ENCODE peak calls at places on chromosomes 13 and 19, in seven cellular contexts. M is lower lobe of right lung, I is tibial artery, X is Panc1, H is GM23248, P is tibial nerve, S is MM.1S. D is an unnamed sample. For H3K4me1 and H3K9me3, the result is how much of the 10 kb centered on the place peaks cover.

GRCh38 chr19:6021878-6022569 is 44.1 kb upstream of the RANBP3 start:
- DNase-seq in M (peak), X (peak), I (peak), P (peak), H (peak), S (peak), D (peak)

GRCh38 chr13:31913459-31913858 is 118.1 kb upstream of the FRY start:
- DNase-seq in M (no peak), H (peak), I (no peak), S (no peak), P (no peak), X (no peak), D (no peak)

GRCh38 chr13:45040626-45041025 is 51.3 kb downstream of the GPALPP1 start:
- DNase-seq in H (peak), S (no peak), P (no peak), X (no peak), M (no peak), I (no peak), D (no peak)

GRCh38 chr19:13043285-13043684 is 48.0 kb downstream of the NFIX start:
- DNase-seq in I (no peak), P (no peak), X (no peak), H (no peak), S (no peak), M (no peak), D (no peak)

GRCh38 chr13:50866817-50867640 is 23.5 kb upstream of the DLEU7 start:
- DNase-seq in I (no peak), X (no peak), P (no peak), H (no peak), S (no peak), M (no peak), D (no peak)

GRCh38 chr19:615619-616018 is 17.7 kb downstream of the POLRMT start:
- DNase-seq in H (no peak), S (no peak), X (no peak), P (no peak), M (no peak), I (no peak), D (no peak)

GRCh38 chr13:108974686-108975085 is 345.3 kb downstream of the MYO16 start:
- DNase-seq in S (no peak), M (no peak), H (peak), I (no peak), P (no peak), X (no peak), D (no peak)

GRCh38 chr19:10995926-10996600 is 35.2 kb downstream of the SMARCA4 start:
- DNase-seq in H (no peak), M (no peak), X (no peak), I (no peak), S (no peak), P (no peak), D (no peak)

GRCh38 chr13:36543671-36544070 is 111.4 kb downstream of the CCNA1 start:
- DNase-seq in H (no peak), M (no peak), I (no peak), X (no peak), P (no peak), S (no peak), D (no peak)

GRCh38 chr13:21852043-21852442 is 181.2 kb downstream of the FGF9 start:
- DNase-seq in H (peak), M (no peak), I (no peak), S (no peak), P (no peak), X (no peak), D (no peak)

GRCh38 chr13:45773236-45773635 is 71.1 kb downstream of the CBY2 start:
- DNase-seq in X (no peak), S (no peak), H (peak), M (no peak), P (no peak), I (no peak), D (no peak)

GRCh38 chr19:6412111-6412999 is 12.3 kb downstream of the KHSRP start:
- DNase-seq in H (peak), P (no peak), M (no peak), S (peak), X (no peak), I (no peak), D (no peak)

GRCh38 chr13:55583953-55584593 is 1556.6 kb upstream of the PRR20A start:
- DNase-seq in S (no peak), I (no peak), H (no peak), M (no peak), P (no peak), X (no peak), D (no peak)

GRCh38 chr13:50521750-50522149 is 321.7 kb downstream of the DLEU7 start:
- DNase-seq in P (no peak), X (no peak), S (no peak), I (no peak), M (no peak), H (peak), D (no peak)

GRCh38 chr13:44605275-44605674 is 29.1 kb upstream of the TSC22D1 start:
- DNase-seq in M (no peak), I (no peak), S (no peak), P (no peak), H (peak), X (no peak), D (no peak)

GRCh38 chr13:112978561-112979405 is 9.8 kb downstream of the MCF2L start:
- DNase-seq in I (no peak), P (no peak), S (no peak), M (no peak), H (no peak), X (no peak), D (no peak)

GRCh38 chr13:41709511-41709910 is 251.4 kb downstream of the VWA8 start:
- DNase-seq in X (no peak), I (no peak), P (no peak), H (peak), S (no peak), M (no peak), D (no peak)

GRCh38 chr13:49400755-49401659 is 42.9 kb downstream of the CAB39L start:
- DNase-seq in I (peak), X (no peak), P (no peak), H (peak), S (no peak), M (no peak), D (peak)

GRCh38 chr13:108325863-108326262 is 56.3 kb downstream of the TNFSF13B start:
- DNase-seq in X (no peak), M (no peak), P (no peak), H (no peak), I (no peak), S (no peak), D (no peak)

GRCh38 chr19:51439021-51439465 is 19.2 kb downstream of the SIGLEC8 start:
- DNase-seq in P (no peak), H (peak), S (no peak), X (no peak), M (no peak), I (no peak), D (no peak)

GRCh38 chr13:93753639-93754038 is 527.0 kb downstream of the GPC6 start:
- DNase-seq in S (no peak), H (no peak), M (no peak), P (no peak), I (no peak), X (no peak), D (no peak)

GRCh38 chr13:52845334-52845761 is 3.1 kb downstream of the PCDH8 start:
- DNase-seq in P (no peak), I (no peak), M (no peak), X (no peak), S (no peak), H (no peak), D (no peak)

GRCh38 chr13:112073245-112074138 is 6.5 kb downstream of the SOX1 start:
- DNase-seq in P (no peak), X (no peak), M (no peak), H (no peak), I (no peak), S (no peak), D (no peak)

GRCh38 chr13:87498681-87499080 is 172.5 kb upstream of the SLITRK5 start:
- DNase-seq in I (no peak), P (no peak), H (peak), X (no peak), M (no peak), S (no peak), D (no peak)

GRCh38 chr13:35617420-35617819 is 140.9 kb upstream of the MAB21L1 start:
- DNase-seq in H (no peak), P (no peak), X (no peak), I (no peak), S (no peak), M (no peak), D (no peak)

GRCh38 chr13:45781553-45782326 is 69.8 kb downstream of the SIAH3 start:
- DNase-seq in P (no peak), I (no peak), M (no peak), S (no peak), X (no peak), H (peak), D (no peak)

GRCh38 chr19:21590868-21591267 is 85.5 kb downstream of the ZNF429 start:
- DNase-seq in H (no peak), M (no peak), I (no peak), P (no peak), S (no peak), X (no peak), D (no peak)

GRCh38 chr19:4519172-4519496 is 848 bp upstream of the PLIN4 start:
- DNase-seq in H (no peak), S (no peak), X (no peak), P (no peak), I (no peak), M (no peak), D (no peak)

GRCh38 chr19:12772323-12772722 is 3.0 kb downstream of the HOOK2 start:
- DNase-seq in S (no peak), H (no peak), P (no peak), X (no peak), I (no peak), M (no peak), D (no peak)

GRCh38 chr19:30228113-30228725 is 144.0 kb upstream of the ZNF536 start:
- DNase-seq in I (no peak), S (no peak), P (no peak), X (no peak), M (no peak), H (peak), D (no peak)

GRCh38 chr13:112434937-112435523 is 58.9 kb downstream of the SPACA7 start:
- DNase-seq in S (no peak), X (no peak), M (no peak), P (no peak), H (no peak), I (no peak), D (no peak)

GRCh38 chr19:18794029-18794313 is 2.9 kb upstream of the COMP start:
- DNase-seq in M (no peak), H (no peak), X (no peak), P (no peak), I (no peak), S (no peak), D (no peak)

GRCh38 chr13:113881614-113882265 is 17.9 kb upstream of the GAS6 start:
- DNase-seq in I (no peak), H (no peak), M (no peak), P (no peak), X (no peak), S (peak), D (no peak)

GRCh38 chr13:107121793-107122192 is 553.9 kb upstream of the ARGLU1 start:
- DNase-seq in X (no peak), P (no peak), M (no peak), H (no peak), I (no peak), S (no peak), D (no peak)

GRCh38 chr13:28099396-28100148 is 804 bp downstream of the FLT3 start:
- DNase-seq in H (no peak), M (no peak), P (no peak), I (no peak), S (no peak), X (no peak), D (no peak)

GRCh38 chr13:106503272-106503671 is 32.2 kb downstream of the EFNB2 start:
- DNase-seq in I (no peak), P (no peak), X (no peak), H (no peak), S (no peak), M (no peak), D (no peak)

GRCh38 chr19:37936886-37937285 is 29.9 kb downstream of the SIPA1L3 start:
- DNase-seq in H (no peak), X (no peak), S (no peak), M (no peak), P (no peak), I (no peak), D (no peak)

DNA sequence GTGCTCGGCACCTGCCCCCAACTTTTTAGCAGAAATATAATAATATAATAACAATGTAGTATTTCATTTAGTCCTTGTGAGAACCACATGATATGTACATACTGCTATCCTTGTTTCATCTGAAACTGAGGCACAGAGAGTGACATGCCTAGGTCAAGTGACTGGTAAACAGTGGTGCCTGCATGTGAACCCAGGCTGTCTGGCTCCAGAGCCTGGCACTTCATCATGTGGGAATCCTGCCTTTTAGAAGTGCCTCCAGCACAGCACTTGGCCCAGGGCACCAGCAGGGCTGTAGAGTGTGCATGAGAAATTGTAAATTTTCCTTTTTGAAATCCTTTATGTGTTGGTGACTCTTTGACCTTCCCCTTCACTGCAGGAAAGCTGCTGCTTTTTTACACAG is 27.4 kb downstream of the PRAM1 start:
- DNase-seq in S (no peak), P (no peak), H (no peak), M (no peak), I (no peak), X (no peak), D (no peak)
- H3K4me1 ChIP-seq in S (under half), P (under half), H (under half), M (under half), I (under half), X (under half), D (under half)

GRCh38 chr13:74158028-74158427 is 23.8 kb upstream of the KLF12 start:
- DNase-seq in P (no peak), X (no peak), I (no peak), S (no peak), H (no peak), M (no peak), D (no peak)
- H3K27ac ChIP-seq in P (no peak), X (no peak), I (no peak), S (no peak), H (no peak), M (no peak), D (no peak)

DNA sequence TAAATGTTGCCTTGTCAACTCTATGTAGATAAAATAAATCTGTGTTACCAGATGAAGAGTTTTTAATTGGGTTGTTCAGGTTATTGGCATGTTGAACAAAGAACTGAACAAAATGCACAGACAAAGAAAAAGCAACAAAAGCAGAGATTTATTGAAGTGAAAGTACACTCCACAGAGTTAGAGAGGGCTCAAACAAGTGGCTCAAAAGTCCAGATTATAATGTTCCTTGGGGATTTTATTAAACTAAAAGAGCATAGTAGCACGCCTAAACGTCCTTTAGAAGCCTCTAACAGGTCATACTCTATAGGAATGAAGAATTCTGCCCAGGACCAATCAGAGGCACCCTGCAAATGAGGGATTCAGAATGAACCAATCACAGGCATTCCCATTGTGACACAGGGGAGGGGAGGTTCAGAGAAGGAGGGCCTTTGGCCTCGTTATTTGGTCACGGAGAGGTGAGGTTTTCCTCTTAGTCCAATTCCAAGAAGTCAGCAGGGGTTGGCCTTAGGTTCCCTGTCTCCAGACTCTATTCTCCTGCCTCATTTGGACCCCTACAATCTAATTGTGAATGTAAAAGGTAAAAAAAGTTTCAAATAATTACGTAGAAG is 12.8 kb downstream of the PSMC4 start:
- DNase-seq in I (no peak), H (no peak), P (no peak), X (no peak), S (no peak), M (no peak), D (no peak)
- H3K9me3 ChIP-seq in I (under half), H (under half), P (half or more), X (half or more), S (under half), M (under half), D (under half)

DNA sequence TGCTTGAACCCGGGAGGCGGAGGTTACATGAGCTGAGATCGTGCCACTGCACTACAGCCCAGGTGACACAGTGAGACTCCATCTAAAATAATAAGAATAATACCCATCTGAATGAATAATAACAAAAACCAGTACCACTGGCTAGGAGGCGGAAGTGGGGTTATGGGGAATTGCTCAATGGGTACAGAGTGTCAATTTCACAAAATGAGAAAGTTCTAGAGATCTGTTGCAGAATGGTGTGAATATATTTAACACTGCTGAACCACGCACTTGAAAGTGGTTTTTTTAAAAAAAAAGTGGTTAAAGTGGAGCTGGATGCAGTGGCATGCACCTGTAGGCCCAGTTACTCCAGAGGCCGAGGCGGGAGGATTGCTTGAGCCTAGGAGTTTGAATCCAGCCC is 18.5 kb downstream of the KLF2 start:
- DNase-seq in M (no peak), P (no peak), I (no peak), X (no peak), H (no peak), S (no peak), D (no peak)
- H3K4me1 ChIP-seq in M (half or more), P (under half), I (under half), X (under half), H (under half), S (under half), D (under half)

DNA sequence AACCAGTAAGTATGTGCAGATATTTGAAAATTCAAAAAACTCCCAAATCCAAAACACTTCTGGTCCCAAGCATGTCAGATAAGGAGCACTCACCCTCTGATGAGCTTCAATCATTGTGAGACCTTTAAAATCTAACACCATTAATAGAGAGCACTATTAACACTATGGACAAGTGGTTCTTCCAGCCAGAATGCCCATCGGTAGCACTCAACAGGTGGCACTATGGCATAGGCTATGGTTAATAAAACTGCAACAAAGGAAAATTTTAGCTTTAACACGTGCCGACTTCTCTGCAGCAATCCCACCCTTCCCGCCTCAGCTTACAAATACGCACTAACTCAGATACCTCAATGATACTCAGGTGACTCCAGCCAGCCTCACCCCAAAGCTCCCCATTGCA is 62.3 kb downstream of the COL4A2 start:
- DNase-seq in X (no peak), S (no peak), M (no peak), P (no peak), H (no peak), I (no peak), D (no peak)
- H3K27ac ChIP-seq in X (no peak), S (no peak), M (no peak), P (no peak), H (no peak), I (peak), D (peak)

GRCh38 chr13:40442826-40443225 is 223.6 kb downstream of the FOXO1 start:
- DNase-seq in H (no peak), X (no peak), S (no peak), I (no peak), P (no peak), M (no peak), D (no peak)

GRCh38 chr13:40446365-40446764 is 220.1 kb downstream of the FOXO1 start:
- DNase-seq in P (no peak), I (no peak), H (no peak), M (no peak), X (no peak), S (no peak), D (no peak)

GRCh38 chr13:40444241-40444640 is 222.2 kb downstream of the FOXO1 start:
- DNase-seq in X (no peak), M (no peak), S (no peak), H (no peak), P (no peak), I (no peak), D (no peak)

GRCh38 chr13:40447857-40448256 is 218.6 kb downstream of the FOXO1 start:
- DNase-seq in H (no peak), X (no peak), I (no peak), P (no peak), M (no peak), S (no peak), D (no peak)

GRCh38 chr13:40445557-40445990 is 220.9 kb downstream of the FOXO1 start:
- DNase-seq in H (no peak), P (no peak), I (peak), M (peak), X (no peak), S (no peak), D (no peak)
- H3K9me3 ChIP-seq in H (under half), P (under half), I (under half), M (under half), X (under half), S (under half), D (under half)

DNA sequence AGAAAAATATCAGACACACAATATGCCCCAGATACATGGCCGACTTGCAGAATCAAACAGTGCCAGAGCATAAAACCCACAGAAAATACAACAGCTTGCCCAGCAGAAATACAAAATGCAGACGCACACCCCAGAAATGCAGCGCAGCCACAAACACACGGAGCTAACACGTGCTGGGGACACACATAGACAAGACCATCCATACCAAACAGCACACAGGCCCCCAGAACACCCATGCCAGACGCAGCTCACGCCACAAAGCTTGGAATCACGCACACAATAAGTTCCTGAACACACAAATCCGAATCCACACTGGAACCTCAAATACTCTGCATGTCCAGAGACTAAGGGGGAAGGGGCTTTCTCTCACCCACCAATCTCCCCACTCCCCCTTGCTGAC is 17.1 kb downstream of the CCDC97 start:
- DNase-seq in H (no peak), X (no peak), M (no peak), I (no peak), P (no peak), S (peak), D (no peak)
- H3K4me1 ChIP-seq in H (under half), X (under half), M (half or more), I (half or more), P (half or more), S (under half), D (half or more)

GRCh38 chr19:2969104-2969504 is 8.3 kb upstream of the TLE6 start:
- DNase-seq in P (no peak), M (no peak), I (no peak), S (no peak), H (peak), X (no peak), D (no peak)
- H3K27ac ChIP-seq in P (no peak), M (peak), I (peak), S (no peak), H (no peak), X (no peak), D (peak)

D was measured in ascending aorta.